ENCODE peak calls at places on chromosomes 5 and 9, in four cellular contexts. J is lower lobe of right lung; C is CD4-positive, alpha-beta memory T cell; F is OCI-LY7. Z is an unnamed sample.

GRCh38 chr9:129042016-129042415 is 5.6 kb downstream of the MIGA2 start:
- DNase-seq in C (no peak), F (no peak), J (no peak), Z (no peak)

GRCh38 chr5:14066326-14066725 is 76.8 kb upstream of the TRIO start:
- DNase-seq in C (no peak), F (no peak), J (no peak), Z (no peak)

GRCh38 chr5:52262844-52263243 is 524.9 kb upstream of the ITGA1 start:
- DNase-seq in C (no peak), J (no peak), F (no peak), Z (no peak)

GRCh38 chr5:10601246-10602030 is 37.6 kb downstream of the ANKRD33B start:
- DNase-seq in F (peak; percentile 35), C (no peak), J (peak; percentile 67), Z (no peak)

GRCh38 chr5:51386916-51387853 is 3.9 kb downstream of the ISL1 start:
- DNase-seq in F (no peak), J (no peak), C (no peak), Z (no peak)

GRCh38 chr9:124781967-124782660 is 5.2 kb downstream of the OLFML2A start:
- DNase-seq in J (no peak), F (no peak), C (no peak), Z (no peak)

GRCh38 chr9:7545766-7546165 is 253.8 kb downstream of the DMAC1 start:
- DNase-seq in F (no peak), J (no peak), C (no peak), Z (no peak)

GRCh38 chr5:72438141-72438540 is 69.1 kb downstream of the ZNF366 start:
- DNase-seq in F (no peak), C (no peak), J (no peak), Z (no peak)

GRCh38 chr9:137115394-137116026 is 977 bp upstream of the DPP7 start:
- DNase-seq in J (no peak), F (no peak), C (no peak), Z (no peak)

GRCh38 chr5:130720355-130720754 is 444.7 kb downstream of the HINT1 start:
- DNase-seq in J (no peak), F (peak; percentile 12), C (no peak), Z (no peak)

GRCh38 chr5:73948720-73949119 is 322.7 kb downstream of the ARHGEF28 start:
- DNase-seq in J (no peak), C (no peak), F (peak; percentile 68), Z (no peak)

GRCh38 chr5:153014194-153014593 is 476.3 kb upstream of the GRIA1 start:
- DNase-seq in J (no peak), F (no peak), C (no peak), Z (no peak)
- H3K9me3 ChIP-seq in J (peaks cover 6% of the 10 kb centered on the region), F (no peaks in the 10 kb centered on the region), C (no peaks in the 10 kb centered on the region), Z (no peaks in the 10 kb centered on the region)

GRCh38 chr9:118583414-118583813 is 785.8 kb downstream of the BRINP1 start:
- DNase-seq in C (no peak), F (no peak), J (no peak), Z (no peak)
- H3K9me3 ChIP-seq in C (no peaks in the 10 kb centered on the region), F (no peaks in the 10 kb centered on the region), J (no peaks in the 10 kb centered on the region), Z (no peaks in the 10 kb centered on the region)

GRCh38 chr9:20972684-20973083 is 58.8 kb downstream of the HACD4 start:
- DNase-seq in J (no peak), C (no peak), F (no peak), Z (no peak)
- H3K9me3 ChIP-seq in J (no peaks in the 10 kb centered on the region), C (no peaks in the 10 kb centered on the region), F (peaks cover 24% of the 10 kb centered on the region), Z (no peaks in the 10 kb centered on the region)

GRCh38 chr9:135914921-135915320 is 7.6 kb upstream of the CAMSAP1 start:
- DNase-seq in F (no peak), C (no peak), J (no peak), Z (no peak)
- H3K9me3 ChIP-seq in F (peaks cover 27% of the 10 kb centered on the region), C (peaks cover 4% of the 10 kb centered on the region), J (peaks cover 39% of the 10 kb centered on the region), Z (no peaks in the 10 kb centered on the region)

GRCh38 chr5:179149278-179149677 is 89.1 kb downstream of the ZNF354C start:
- DNase-seq in C (no peak), F (no peak), J (peak; percentile 20), Z (no peak)
- H3K9me3 ChIP-seq in C (no peaks in the 10 kb centered on the region), F (no peaks in the 10 kb centered on the region), J (no peaks in the 10 kb centered on the region), Z (no peaks in the 10 kb centered on the region)

GRCh38 chr5:141328231-141328630 is 2.1 kb upstream of the PCDHGA1 start:
- DNase-seq in C (no peak), J (no peak), F (no peak), Z (no peak)
- H3K9me3 ChIP-seq in C (no peaks in the 10 kb centered on the region), J (peaks cover 21% of the 10 kb centered on the region), F (no peaks in the 10 kb centered on the region), Z (peaks cover 7% of the 10 kb centered on the region)

GRCh38 chr9:2087500-2088313 is 72.6 kb downstream of the SMARCA2 start:
- DNase-seq in C (peak; percentile 60), J (no peak), F (peak; percentile 71), Z (no peak)

GRCh38 chr9:2083552-2083951 is 68.4 kb downstream of the SMARCA2 start:
- DNase-seq in C (no peak), F (no peak), J (no peak), Z (no peak)

GRCh38 chr9:2085719-2086515 is 70.8 kb downstream of the SMARCA2 start:
- DNase-seq in F (no peak), C (no peak), J (no peak), Z (no peak)

GRCh38 chr9:2082802-2083201 is 67.7 kb downstream of the SMARCA2 start:
- DNase-seq in J (no peak), C (no peak), F (no peak), Z (no peak)

GRCh38 chr9:2086971-2087370 is 71.8 kb downstream of the SMARCA2 start:
- DNase-seq in F (no peak), J (no peak), C (no peak), Z (no peak)
- H3K9me3 ChIP-seq in F (no peaks in the 10 kb centered on the region), J (no peaks in the 10 kb centered on the region), C (no peaks in the 10 kb centered on the region), Z (no peaks in the 10 kb centered on the region)

GRCh38 chr5:140801494-140801841 is 611 bp downstream of the PCDHA3 start:
- DNase-seq in C (no peak), F (no peak), J (no peak), Z (no peak)

GRCh38 chr5:140795259-140795641 is 598 bp downstream of the PCDHA2 start:
- DNase-seq in C (no peak), F (no peak), J (no peak), Z (no peak)

GRCh38 chr5:140796718-140797095 is 2.1 kb downstream of the PCDHA2 start:
- DNase-seq in C (no peak), J (no peak), F (no peak), Z (no peak)

GRCh38 chr5:140802781-140803271 is 2.0 kb downstream of the PCDHA3 start:
- DNase-seq in F (no peak), J (no peak), C (no peak), Z (no peak)

GRCh38 chr5:140800816-140801493 is at the start of gene PCDHA3:
- DNase-seq in J (no peak), C (no peak), F (peak; percentile 8), Z (no peak)
- H3K9me3 ChIP-seq in J (peaks cover 35% of the 10 kb centered on the region), C (no peaks in the 10 kb centered on the region), F (no peaks in the 10 kb centered on the region), Z (peaks cover 6% of the 10 kb centered on the region)

DNA sequence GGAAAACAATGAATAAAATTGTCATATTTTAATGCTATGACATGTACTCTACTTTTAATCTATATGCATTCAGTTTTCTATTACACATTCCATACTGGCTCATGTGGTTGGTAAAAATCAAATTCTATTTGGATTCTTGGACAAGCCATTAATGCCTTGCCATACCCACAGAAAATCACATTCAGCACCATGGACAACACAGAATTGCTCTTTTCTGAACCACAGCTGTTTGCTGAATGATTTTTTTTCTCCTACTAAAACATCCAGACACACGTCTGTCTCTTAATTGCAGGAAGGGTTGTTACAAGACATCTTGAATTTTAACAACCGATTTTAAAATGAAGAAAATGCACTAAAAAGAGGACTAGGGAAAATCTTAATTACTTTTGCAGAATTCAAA is 675.6 kb downstream of the BRINP1 start:
- DNase-seq in C (no peak), F (no peak), J (no peak), Z (no peak)
- H3K9me3 ChIP-seq in C (no peaks in the 10 kb centered on the region), F (no peaks in the 10 kb centered on the region), J (no peaks in the 10 kb centered on the region), Z (no peaks in the 10 kb centered on the region)

Z was measured in CD8-positive, alpha-beta T cell.